ENCODE peak calls at places on chromosomes 2 and 18, in six cellular contexts. W is lower lobe of right lung; Z is GM12878; F is naive thymus-derived CD4-positive, alpha-beta T cell; K is HL-60; Y is aorta. T is an unnamed sample.

GRCh38 chr2:62305421-62306176 is 109.7 kb downstream of the B3GNT2 start:
- DNase-seq in W (no peak), Z (peak; percentile 69), F (no peak), K (no peak), Y (no peak), T (peak; percentile 48)

GRCh38 chr2:197097578-197098366 is 171.3 kb upstream of the PGAP1 start:
- DNase-seq in W (no peak), Z (no peak), F (no peak), K (no peak), Y (peak; percentile 67), T (no peak)

GRCh38 chr2:45652090-45653050 is 895 bp downstream of the PRKCE start:
- DNase-seq in W (peak; percentile 66), Z (no peak), F (peak; percentile 27), K (peak; percentile 14), Y (peak; percentile 74), T (peak; percentile 6)

GRCh38 chr18:69974365-69974764 is 26.7 kb upstream of the CD226 start:
- DNase-seq in W (no peak), Z (no peak), F (no peak), K (no peak), Y (no peak), T (no peak)

GRCh38 chr18:41326311-41326710 is 628.7 kb upstream of the PIK3C3 start:
- DNase-seq in W (no peak), Z (no peak), F (no peak), K (no peak), Y (no peak), T (no peak)

GRCh38 chr2:105798595-105798994 is 53.9 kb downstream of the NCK2 start:
- DNase-seq in W (no peak), Z (no peak), F (peak; percentile 72), K (peak; percentile 52), Y (no peak), T (peak; percentile 68)

GRCh38 chr2:114089636-114090325 is 199.9 kb downstream of the ACTR3 start:
- DNase-seq in W (no peak), Z (no peak), F (no peak), K (no peak), Y (no peak), T (no peak)

GRCh38 chr2:127598711-127599110 is 47.2 kb upstream of the GPR17 start:
- DNase-seq in W (no peak), Z (no peak), F (no peak), K (no peak), Y (no peak), T (no peak)

GRCh38 chr2:156334496-156335478 is 2.3 kb upstream of the NR4A2 start:
- DNase-seq in W (peak; percentile 92), Z (no peak), F (peak; percentile 82), K (peak; percentile 78), Y (peak; percentile 96), T (no peak)

GRCh38 chr2:233265899-233266431 is 14.5 kb downstream of the ATG16L1 start:
- DNase-seq in W (no peak), Z (no peak), F (no peak), K (no peak), Y (no peak), T (no peak)

GRCh38 chr18:24023185-24023814 is 8.7 kb downstream of the TTC39C start:
- DNase-seq in W (no peak), Z (no peak), F (no peak), K (no peak), Y (no peak), T (no peak)

GRCh38 chr2:201358684-201359083 is 1.5 kb upstream of the FLACC1 start:
- DNase-seq in W (no peak), Z (no peak), F (no peak), K (no peak), Y (no peak), T (no peak)
- H3K27ac ChIP-seq in W (no peak overlapping the region), Z (no peak overlapping the region), F (no peak overlapping the region), K (no peak overlapping the region), Y (no peak overlapping the region), T (no peak overlapping the region)

GRCh38 chr2:190570871-190571270 is 36.3 kb upstream of the NEMP2 start:
- DNase-seq in W (no peak), Z (no peak), F (no peak), K (no peak), Y (no peak), T (no peak)

GRCh38 chr2:190572251-190572650 is 37.7 kb upstream of the NEMP2 start:
- DNase-seq in W (no peak), Z (no peak), F (no peak), K (no peak), Y (no peak), T (no peak)

GRCh38 chr2:190574169-190574568 is 39.6 kb upstream of the NEMP2 start:
- DNase-seq in W (no peak), Z (no peak), F (no peak), K (no peak), Y (no peak), T (no peak)

GRCh38 chr2:190571666-190572065 is 37.1 kb upstream of the NEMP2 start:
- DNase-seq in W (no peak), Z (no peak), F (no peak), K (no peak), Y (no peak), T (no peak)

DNA sequence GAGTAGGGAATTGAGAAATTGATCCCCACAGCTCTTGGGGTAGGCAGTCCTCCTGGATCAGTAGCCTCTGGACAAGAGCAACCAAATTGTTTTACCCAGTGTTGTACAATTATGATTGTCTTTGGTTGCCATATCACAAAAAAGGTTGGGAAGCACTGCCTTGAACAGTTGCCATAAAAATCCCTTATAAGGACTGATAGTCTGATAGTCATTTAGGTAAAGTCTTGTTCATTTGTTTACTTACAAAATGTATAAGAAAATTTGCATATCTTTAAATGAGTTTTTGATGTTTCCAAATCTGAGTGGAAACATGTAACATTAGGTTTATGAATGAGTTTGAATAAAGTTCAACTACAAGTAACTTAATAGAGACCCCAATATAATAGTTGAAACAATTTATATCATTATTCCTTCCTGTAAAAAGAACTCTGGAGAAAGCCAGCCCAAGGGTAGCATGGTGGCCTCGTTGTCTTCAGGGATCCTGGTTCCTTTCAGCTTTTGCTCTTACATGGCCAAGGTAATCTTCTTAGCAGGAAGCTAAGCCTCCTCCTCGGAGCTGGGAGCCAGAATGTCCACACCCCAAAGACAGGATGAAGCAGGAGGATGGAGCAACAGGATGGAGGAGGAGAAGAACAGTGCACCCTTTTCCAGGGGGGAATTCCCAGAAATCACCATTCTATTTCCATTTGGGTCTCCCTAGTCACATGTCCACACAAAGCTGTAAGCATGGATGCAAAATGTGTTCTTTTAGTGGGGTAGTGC is 35.7 kb upstream of the NEMP2 start:
- DNase-seq in W (no peak), Z (no peak), F (no peak), K (no peak), Y (no peak), T (no peak)
- H3K27ac ChIP-seq in W (no peak overlapping the region), Z (no peak overlapping the region), F (no peak overlapping the region), K (no peak overlapping the region), Y (no peak overlapping the region), T (no peak overlapping the region)

GRCh38 chr18:79211844-79212243 is 142.7 kb downstream of the ATP9B start:
- DNase-seq in W (no peak), Z (no peak), F (no peak), K (no peak), Y (no peak), T (no peak)

GRCh38 chr18:79221136-79221535 is 151.9 kb downstream of the ATP9B start:
- DNase-seq in W (no peak), Z (no peak), F (no peak), K (no peak), Y (no peak), T (no peak)

GRCh38 chr18:79218605-79219195 is 149.5 kb downstream of the ATP9B start:
- DNase-seq in W (no peak), Z (no peak), F (no peak), K (peak; percentile 26), Y (no peak), T (no peak)

GRCh38 chr18:79217979-79218604 is 148.9 kb downstream of the ATP9B start:
- DNase-seq in W (no peak), Z (no peak), F (no peak), K (no peak), Y (no peak), T (no peak)

GRCh38 chr18:79216176-79216575 is 147.0 kb downstream of the ATP9B start:
- DNase-seq in W (no peak), Z (no peak), F (no peak), K (no peak), Y (no peak), T (no peak)
- H3K27ac ChIP-seq in W (no peak overlapping the region), Z (no peak overlapping the region), F (no peak overlapping the region), K (no peak overlapping the region), Y (no peak overlapping the region), T (no peak overlapping the region)

GRCh38 chr2:52934920-52935640 is 832.5 kb upstream of the CHAC2 start:
- DNase-seq in W (no peak), Z (no peak), F (no peak), K (no peak), Y (no peak), T (no peak)
- H3K27ac ChIP-seq in W (no peak overlapping the region), Z (no peak overlapping the region), F (no peak overlapping the region), K (no peak overlapping the region), Y (no peak overlapping the region), T (no peak overlapping the region)

GRCh38 chr2:71711470-71711857 is 258.1 kb downstream of the DYSF start:
- DNase-seq in W (no peak), Z (no peak), F (no peak), K (peak; percentile 2), Y (no peak), T (no peak)
- H3K27ac ChIP-seq in W (no peak overlapping the region), Z (no peak overlapping the region), F (no peak overlapping the region), K (no peak overlapping the region), Y (no peak overlapping the region), T (no peak overlapping the region)

DNA sequence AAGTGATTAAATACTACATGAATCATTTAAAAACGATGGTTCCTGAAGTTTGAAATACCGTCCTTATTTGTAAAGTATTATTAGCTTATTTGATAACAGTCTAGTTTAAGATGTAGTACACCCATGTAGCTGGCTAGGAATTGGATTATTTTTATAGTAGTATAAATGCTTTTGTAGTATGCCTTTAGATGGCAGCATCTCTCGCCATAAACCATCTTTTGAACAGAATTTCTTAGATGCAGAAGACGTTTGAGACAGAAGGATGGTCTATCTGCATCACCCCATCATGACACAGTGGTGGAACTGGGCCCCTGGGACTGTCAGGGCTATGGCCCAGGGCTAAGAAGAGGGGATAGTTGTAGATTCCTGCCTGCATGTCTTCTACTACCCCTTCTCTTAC is 152.7 kb downstream of the WDSUB1 start:
- DNase-seq in W (no peak), Z (no peak), F (peak; percentile 42), K (no peak), Y (no peak), T (no peak)
- H3K27ac ChIP-seq in W (peak overlapping the region; percentile 73), Z (no peak overlapping the region), F (no peak overlapping the region), K (no peak overlapping the region), Y (no peak overlapping the region), T (no peak overlapping the region)

DNA sequence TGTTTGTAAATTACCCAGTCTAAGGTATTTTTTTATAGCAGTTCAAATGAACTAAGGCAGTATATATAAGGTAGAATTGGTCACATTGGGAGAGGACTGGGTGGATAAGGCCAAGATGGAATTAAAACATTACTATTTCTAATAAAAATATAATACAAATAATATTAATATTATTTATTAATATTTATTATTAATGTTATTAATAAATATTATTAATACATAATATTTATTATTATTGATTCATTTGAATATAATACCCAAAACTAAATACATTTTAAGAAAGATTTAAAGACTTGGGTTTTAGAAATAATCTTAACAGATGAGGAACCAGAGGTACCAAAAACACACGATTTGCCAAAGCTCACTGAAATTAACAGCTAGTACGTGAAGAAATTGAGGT is 30.5 kb upstream of the MC2R start:
- DNase-seq in W (no peak), Z (no peak), F (no peak), K (no peak), Y (no peak), T (no peak)
- H3K27ac ChIP-seq in W (no peak overlapping the region), Z (no peak overlapping the region), F (no peak overlapping the region), K (no peak overlapping the region), Y (no peak overlapping the region), T (no peak overlapping the region)